ENCODE peak calls at places on chromosomes 4 and X, in nine cellular contexts. N, E, T, O, C, B, L, S and V are unnamed samples. For H3K36me3 and H3K4me1, the result is how much of the 10 kb centered on the place peaks cover.

GRCh38 chr4:159547645-159548308 is 444.9 kb downstream of the RAPGEF2 start:
- DNase-seq in N (no peak), E (no peak), T (peak), O (no peak), C (no peak), B (no peak), L (no peak), S (no peak), V (no peak)

GRCh38 chr4:17013382-17014006 is 115.0 kb upstream of the LDB2 start:
- DNase-seq in N (no peak), E (no peak), T (no peak), O (no peak), C (peak), B (no peak), L (no peak), S (no peak), V (no peak)

GRCh38 chr4:163157157-163157556 is 9.5 kb downstream of the NAF1 start:
- DNase-seq in N (no peak), E (no peak), T (no peak), O (no peak), C (no peak), B (no peak), L (no peak), S (no peak), V (no peak)

GRCh38 chrX:150094375-150094774 is 156.1 kb upstream of the EOLA2 start:
- DNase-seq in N (no peak), E (no peak), T (no peak), O (no peak), C (no peak), B (no peak), L (no peak), S (no peak), V (no peak)

GRCh38 chr4:40915318-40916217 is 165.8 kb downstream of the NSUN7 start:
- DNase-seq in N (no peak), E (no peak), T (no peak), O (no peak), C (no peak), B (no peak), L (no peak), S (no peak), V (no peak)

GRCh38 chr4:65669008-65669971 is 999 bp downstream of the EPHA5 start:
- DNase-seq in N (no peak), E (peak), T (peak), O (no peak), C (no peak), B (no peak), L (no peak), S (peak), V (no peak)

GRCh38 chrX:11758400-11759171 is 549 bp downstream of the MSL3 start:
- DNase-seq in N (peak), E (peak), T (peak), O (peak), C (peak), B (peak), L (peak), S (peak), V (peak)

GRCh38 chr4:108031427-108032083 is 41.9 kb downstream of the HADH start:
- DNase-seq in N (no peak), E (no peak), T (no peak), O (no peak), C (no peak), B (no peak), L (no peak), S (no peak), V (no peak)

GRCh38 chr4:149980941-149981340 is 97.3 kb upstream of the DCLK2 start:
- DNase-seq in N (peak), E (peak), T (peak), O (peak), C (peak), B (no peak), L (peak), S (peak), V (peak)

GRCh38 chr4:18051281-18051680 is 29.7 kb upstream of the LCORL start:
- DNase-seq in N (no peak), E (no peak), T (no peak), O (no peak), C (no peak), B (no peak), L (no peak), S (no peak), V (no peak)

GRCh38 chrX:100745806-100746537 is 14.1 kb upstream of the SYTL4 start:
- DNase-seq in N (no peak), E (no peak), T (no peak), O (no peak), C (peak), B (no peak), L (no peak), S (no peak), V (peak)

DNA sequence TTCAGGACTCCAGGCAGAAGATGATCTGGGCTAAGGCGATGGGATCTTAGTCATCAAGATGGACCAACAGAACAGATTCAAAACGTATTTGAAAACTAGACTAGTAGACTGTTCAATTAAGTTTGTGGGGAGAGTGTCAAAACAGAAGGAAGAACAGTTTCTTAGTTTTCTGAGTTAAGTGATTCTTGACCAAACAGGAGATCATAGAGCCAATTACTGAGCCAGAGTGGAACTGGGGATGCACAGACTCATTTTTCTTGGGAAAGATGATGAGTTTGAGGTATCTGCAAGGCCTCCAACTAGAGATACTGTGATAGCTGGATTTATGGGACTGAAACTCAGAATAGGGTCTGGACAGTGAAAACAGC is 119.5 kb downstream of the REELD1 start:
- DNase-seq in N (no peak), E (no peak), T (no peak), O (no peak), C (no peak), B (no peak), L (no peak), S (no peak), V (no peak)
- H3K4me3 ChIP-seq in N (no peak), E (no peak), T (peak), O (no peak), C (no peak), B (no peak), L (no peak), S (no peak), V (no peak)

GRCh38 chrX:7052541-7052940 is 95.0 kb upstream of the STS start:
- DNase-seq in N (no peak), E (no peak), T (no peak), O (no peak), C (no peak), B (no peak), L (no peak), S (no peak), V (no peak)

GRCh38 chrX:7045238-7045955 is 102.1 kb upstream of the STS start:
- DNase-seq in N (no peak), E (no peak), T (no peak), O (no peak), C (no peak), B (no peak), L (no peak), S (no peak), V (no peak)

DNA sequence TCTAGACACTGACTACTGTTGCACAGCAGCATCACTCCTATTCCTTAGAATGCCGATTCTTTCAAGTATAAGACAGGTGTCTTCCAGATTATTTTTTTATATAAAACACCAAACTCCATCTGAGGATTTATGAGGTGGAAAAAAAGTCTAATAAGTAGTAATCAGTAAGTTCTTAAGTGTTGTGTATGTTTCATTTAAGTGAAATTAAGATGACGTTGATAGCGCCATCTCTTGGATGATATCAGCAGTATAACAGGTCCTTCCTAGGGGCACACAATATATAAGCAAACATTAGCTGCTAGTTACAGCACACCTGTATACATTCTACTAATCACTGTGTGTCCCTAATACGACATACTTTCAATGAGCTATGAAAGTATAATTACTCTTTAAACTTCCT is 99.6 kb upstream of the STS start:
- DNase-seq in N (no peak), E (no peak), T (no peak), O (no peak), C (no peak), B (no peak), L (no peak), S (no peak), V (no peak)
- H3K36me3 ChIP-seq in N (under half), E (under half), T (under half), O (under half), C (under half), B (under half), L (under half), S (under half), V (under half)

DNA sequence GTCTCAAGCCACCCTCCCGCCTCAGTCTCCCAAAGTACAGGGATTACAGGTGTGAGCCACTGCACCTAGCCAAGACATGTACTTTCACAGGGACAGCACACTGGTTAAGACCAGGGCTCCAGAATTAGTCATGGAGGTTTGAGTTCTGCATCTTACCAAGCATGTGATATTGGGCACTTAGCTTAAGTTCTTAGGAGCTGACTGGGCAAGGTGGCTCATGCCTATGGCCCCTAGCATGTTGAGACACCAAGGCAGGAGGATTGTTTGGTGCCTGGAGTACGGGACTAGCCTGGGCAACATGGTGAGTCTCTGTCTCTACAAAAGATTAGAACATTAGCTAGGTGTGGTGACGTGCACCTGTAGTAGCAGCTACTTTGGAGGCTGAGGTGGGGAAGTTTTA is 2.6 kb upstream of the TMEM192 start:
- DNase-seq in N (no peak), E (no peak), T (no peak), O (no peak), C (no peak), B (no peak), L (no peak), S (no peak), V (no peak)
- H3K4me1 ChIP-seq in N (under half), E (under half), T (under half), O (under half), C (under half), B (under half), L (under half), S (under half), V (under half)

GRCh38 chrX:71885099-71885498 is 25.5 kb upstream of the NHSL2 start:
- DNase-seq in N (no peak), E (no peak), T (no peak), O (no peak), C (no peak), B (no peak), L (no peak), S (no peak), V (no peak)
- H3K4me3 ChIP-seq in N (no peak), E (no peak), T (no peak), O (no peak), C (no peak), B (no peak), L (no peak), S (no peak), V (no peak)

GRCh38 chr4:37693450-37694190 is 7.4 kb upstream of the RELL1 start:
- DNase-seq in N (no peak), E (no peak), T (no peak), O (no peak), C (no peak), B (no peak), L (no peak), S (no peak), V (no peak)
- H3K36me3 ChIP-seq in N (under half), E (under half), T (under half), O (under half), C (under half), B (under half), L (under half), S (under half), V (under half)

GRCh38 chr4:78565971-78566372 is 14.4 kb downstream of the ANXA3 start:
- DNase-seq in N (no peak), E (no peak), T (no peak), O (no peak), C (peak), B (no peak), L (no peak), S (no peak), V (no peak)
- H3K4me1 ChIP-seq in N (under half), E (under half), T (under half), O (under half), C (under half), B (under half), L (half or more), S (under half), V (under half)

DNA sequence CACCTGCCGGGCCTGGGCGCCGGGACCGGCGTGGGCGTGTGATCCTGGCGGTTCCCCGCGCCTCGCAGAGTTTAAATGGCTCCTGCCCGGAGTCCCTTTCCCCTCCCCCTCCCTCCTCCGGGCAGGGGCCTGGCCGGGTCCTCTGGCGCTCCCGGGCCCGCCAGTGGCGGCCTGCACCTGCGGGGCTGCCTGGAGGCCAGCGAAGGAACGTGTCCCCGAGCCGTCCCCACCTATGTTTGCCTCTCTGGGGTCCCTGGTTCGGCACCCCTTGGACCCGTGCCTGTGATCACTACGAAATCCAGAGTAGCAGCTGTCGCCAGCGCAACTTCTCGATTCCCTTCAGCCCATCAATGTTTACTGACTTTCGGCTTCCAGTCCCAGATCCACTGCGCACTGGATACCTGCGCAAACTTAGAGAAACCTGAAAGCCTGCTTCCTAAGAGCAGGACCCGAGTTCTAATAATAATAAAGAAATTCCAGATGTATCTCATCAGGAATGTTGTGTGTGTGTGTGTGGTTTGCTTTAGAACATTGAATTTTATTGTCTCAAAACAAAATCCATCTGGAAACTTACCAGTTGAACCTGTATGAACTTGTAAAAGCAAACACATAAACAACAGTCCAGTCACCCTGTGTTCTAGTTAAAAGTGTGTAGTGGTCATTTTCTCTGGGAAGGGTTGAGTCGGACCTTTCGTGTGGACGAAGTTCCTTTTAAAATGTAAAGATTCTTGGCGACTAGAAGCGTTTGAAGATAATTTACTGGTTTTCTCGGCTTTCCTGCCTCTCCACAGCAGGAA is 808 bp downstream of the SHROOM2 start:
- DNase-seq in N (no peak), E (no peak), T (no peak), O (peak), C (peak), B (no peak), L (no peak), S (no peak), V (no peak)
- H3K4me3 ChIP-seq in N (peak), E (peak), T (no peak), O (peak), C (peak), B (peak), L (peak), S (peak), V (peak)

DNA sequence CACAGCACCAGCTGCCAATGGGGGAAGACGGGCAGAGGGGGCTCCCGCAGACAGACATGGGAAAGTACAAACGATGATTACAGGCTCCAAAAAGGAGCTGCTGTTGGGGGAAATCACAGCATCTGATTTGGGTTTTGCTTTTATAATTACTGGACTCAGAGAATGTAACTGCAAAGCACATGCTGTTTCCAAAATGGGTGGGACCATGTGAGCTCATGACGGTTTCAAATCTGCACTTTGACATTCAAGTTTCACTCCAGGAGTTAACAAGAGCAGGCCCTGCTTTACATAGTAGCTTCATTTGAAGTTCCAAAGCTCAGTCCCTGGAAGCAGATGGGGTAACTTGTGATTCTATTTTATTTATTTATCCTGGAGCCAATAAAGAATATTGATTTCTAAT is 88.4 kb downstream of the CLCN4 start:
- DNase-seq in N (no peak), E (no peak), T (no peak), O (no peak), C (no peak), B (no peak), L (no peak), S (no peak), V (no peak)
- H3K36me3 ChIP-seq in N (under half), E (under half), T (under half), O (under half), C (under half), B (under half), L (under half), S (under half), V (under half)